ENCODE peak calls at places on chromosome 22, in nine cellular contexts. H is stimulated activated CD8-positive, alpha-beta memory T cell treated with anti-CD3 and anti-CD28 coated beads, Interleukin-2, amount 100 ng/mL, for 48 hours; F is hypothalamus; X is activated gamma-delta T cell treated with anti-CD3 and anti-CD28 coated beads, Interleukin-2, amount 50 U/mL, for 16 hours; A is HS-27A; J is astrocyte of the spinal cord; D is ELF-1; L is pulmonary artery endothelial cell; M is activated CD4-positive, alpha-beta T cell treated with anti-CD3 and anti-CD28 coated beads, Interleukin-2, amount 50 U/mL, for 48 hours. Q is an unnamed sample.
A peak's percentile ranks its signal among the peaks of the same experiment; 100 is the strongest.

GRCh38 chr22:33722817-33723216 is 197.5 kb downstream of the LARGE1 start:
- DNase-seq in H (no peak), F (no peak), X (no peak), A (no peak), J (no peak), D (peak; percentile 5), L (no peak), M (no peak), Q (no peak)

GRCh38 chr22:22465782-22466181 is 42.8 kb downstream of the ZNF280B start:
- DNase-seq in H (no peak), F (no peak), X (no peak), A (no peak), J (no peak), D (no peak), L (no peak), M (no peak), Q (no peak)

GRCh38 chr22:27792452-27793165 is 8.9 kb downstream of the MN1 start:
- DNase-seq in H (no peak), F (no peak), X (no peak), A (no peak), J (no peak), D (no peak), L (no peak), M (no peak), Q (no peak)

GRCh38 chr22:21726650-21727049 is 8.9 kb downstream of the YPEL1 start:
- DNase-seq in H (peak; percentile 21), F (no peak), X (peak; percentile 27), A (no peak), J (no peak), D (peak; percentile 82), L (no peak), M (peak; percentile 33), Q (no peak)

GRCh38 chr22:37303821-37304274 is 21.5 kb downstream of the CYTH4 start:
- DNase-seq in H (peak; percentile 75), F (no peak), X (peak; percentile 58), A (peak; percentile 50), J (peak; percentile 88), D (no peak), L (peak; percentile 35), M (peak; percentile 78), Q (no peak)

GRCh38 chr22:26302726-26303125 is 126.3 kb upstream of the ASPHD2 start:
- DNase-seq in H (no peak), F (no peak), X (no peak), A (no peak), J (no peak), D (no peak), L (no peak), M (no peak), Q (peak; percentile 26)

GRCh38 chr22:30314918-30315317 is 11.8 kb downstream of the TBC1D10A start:
- DNase-seq in H (no peak), F (no peak), X (no peak), A (no peak), J (no peak), D (peak; percentile 42), L (no peak), M (peak; percentile 54), Q (no peak)

GRCh38 chr22:28903080-28903479 is 19.7 kb downstream of the ZNRF3 start:
- DNase-seq in H (no peak), F (no peak), X (no peak), A (no peak), J (no peak), D (peak; percentile 53), L (no peak), M (no peak), Q (no peak)

GRCh38 chr22:26471522-26471921 is 12.1 kb downstream of the HPS4 start:
- DNase-seq in H (no peak), F (no peak), X (no peak), A (peak; percentile 8), J (peak; percentile 79), D (no peak), L (peak; percentile 62), M (no peak), Q (no peak)

GRCh38 chr22:50670914-50671538 is 1.6 kb upstream of the SHANK3 start:
- DNase-seq in H (no peak), F (no peak), X (no peak), A (no peak), J (no peak), D (no peak), L (no peak), M (no peak), Q (no peak)

GRCh38 chr22:17920145-17920605 is 104.2 kb downstream of the MICAL3 start:
- DNase-seq in H (no peak), F (no peak), X (no peak), A (no peak), J (no peak), D (peak; percentile 83), L (no peak), M (no peak), Q (no peak)

GRCh38 chr22:26143801-26144325 is 25.4 kb upstream of the SEZ6L start:
- DNase-seq in H (no peak), F (no peak), X (no peak), A (no peak), J (no peak), D (no peak), L (no peak), M (no peak), Q (no peak)

GRCh38 chr22:45094826-45095225 is 68.9 kb upstream of the NUP50 start:
- DNase-seq in H (no peak), F (no peak), X (no peak), A (no peak), J (no peak), D (no peak), L (no peak), M (no peak), Q (no peak)

GRCh38 chr22:36552300-36552699 is 23.3 kb upstream of the EIF3D start:
- DNase-seq in H (no peak), F (no peak), X (no peak), A (no peak), J (no peak), D (no peak), L (no peak), M (no peak), Q (no peak)

GRCh38 chr22:20019661-20020532 is 1.0 kb upstream of the TANGO2 start:
- DNase-seq in H (no peak), F (no peak), X (no peak), A (no peak), J (no peak), D (no peak), L (no peak), M (no peak), Q (no peak)

GRCh38 chr22:19882446-19883381 is 28.0 kb upstream of the GNB1L start:
- DNase-seq in H (no peak), F (no peak), X (no peak), A (no peak), J (no peak), D (no peak), L (no peak), M (no peak), Q (no peak)

GRCh38 chr22:36411589-36412258 is 24.0 kb upstream of the MYH9 start:
- DNase-seq in H (peak; percentile 46), F (no peak), X (no peak), A (no peak), J (no peak), D (no peak), L (no peak), M (peak; percentile 59), Q (no peak)

GRCh38 chr22:20008221-20008995 is 8.2 kb downstream of the ARVCF start:
- DNase-seq in H (no peak), F (no peak), X (no peak), A (no peak), J (no peak), D (no peak), L (no peak), M (no peak), Q (no peak)

GRCh38 chr22:37519268-37520195 is at the start of gene CARD10:
- DNase-seq in H (no peak), F (no peak), X (no peak), A (no peak), J (no peak), D (no peak), L (no peak), M (no peak), Q (no peak)

GRCh38 chr22:48261706-48262105 is 1499.3 kb downstream of the TBC1D22A start:
- DNase-seq in H (no peak), F (no peak), X (no peak), A (no peak), J (no peak), D (no peak), L (no peak), M (no peak), Q (no peak)

GRCh38 chr22:44088976-44089570 is 65.0 kb downstream of the PARVB start:
- DNase-seq in H (no peak), F (no peak), X (no peak), A (peak; percentile 42), J (peak; percentile 46), D (no peak), L (no peak), M (no peak), Q (no peak)

GRCh38 chr22:17910561-17911311 is 113.6 kb downstream of the MICAL3 start:
- DNase-seq in H (no peak), F (no peak), X (no peak), A (peak; percentile 34), J (peak; percentile 84), D (peak; percentile 88), L (peak; percentile 72), M (no peak), Q (no peak)

GRCh38 chr22:44410396-44411056 is 87.5 kb downstream of the RTL6 start:
- DNase-seq in H (no peak), F (no peak), X (no peak), A (no peak), J (no peak), D (no peak), L (no peak), M (no peak), Q (peak; percentile 83)

GRCh38 chr22:46897246-46897623 is 134.8 kb downstream of the TBC1D22A start:
- DNase-seq in H (no peak), F (no peak), X (no peak), A (no peak), J (no peak), D (no peak), L (no peak), M (no peak), Q (no peak)

GRCh38 chr22:46996595-46997310 is 234.3 kb downstream of the TBC1D22A start:
- DNase-seq in H (no peak), F (no peak), X (no peak), A (no peak), J (no peak), D (no peak), L (no peak), M (no peak), Q (peak; percentile 70)

GRCh38 chr22:46479046-46479445 is 58.4 kb downstream of the CELSR1 start:
- DNase-seq in H (no peak), F (no peak), X (no peak), A (no peak), J (no peak), D (peak; percentile 47), L (no peak), M (no peak), Q (no peak)

GRCh38 chr22:49965291-49966040 is 4.9 kb downstream of the PIM3 start:
- DNase-seq in H (no peak), F (no peak), X (no peak), A (no peak), J (no peak), D (peak; percentile 4), L (no peak), M (peak; percentile 33), Q (no peak)

GRCh38 chr22:42068351-42068730 is 2.3 kb downstream of the NAGA start:
- DNase-seq in H (no peak), F (no peak), X (no peak), A (no peak), J (no peak), D (no peak), L (no peak), M (no peak), Q (no peak)

GRCh38 chr22:24039046-24039445 is 27.9 kb downstream of the CABIN1 start:
- DNase-seq in H (no peak), F (no peak), X (no peak), A (no peak), J (peak; percentile 23), D (no peak), L (no peak), M (no peak), Q (no peak)

GRCh38 chr22:30985561-30986208 is 16.6 kb downstream of the TUG1 start:
- DNase-seq in H (no peak), F (no peak), X (no peak), A (no peak), J (no peak), D (no peak), L (no peak), M (no peak), Q (no peak)

GRCh38 chr22:50014053-50014501 is 1.5 kb upstream of the IL17REL start:
- DNase-seq in H (no peak), F (no peak), X (no peak), A (no peak), J (no peak), D (no peak), L (no peak), M (no peak), Q (no peak)